ENCODE peak calls at places on chromosomes 3 and 15, in five cellular contexts. J, Z, U, A and Q are unnamed samples.

GRCh38 chr3:186108106-186108940 is 566 bp downstream of the ETV5 start:
- DNase-seq in J (peak), Z (peak), U (peak), A (peak), Q (peak)

GRCh38 chr3:187850256-187851010 is 105.2 kb upstream of the BCL6 start:
- DNase-seq in J (no peak), Z (no peak), U (no peak), A (peak), Q (no peak)

GRCh38 chr3:107283948-107284347 is 93.3 kb upstream of the CCDC54 start:
- DNase-seq in J (no peak), Z (no peak), U (no peak), A (no peak), Q (no peak)

GRCh38 chr3:38992117-38992779 is 59.5 kb downstream of the SCN11A start:
- DNase-seq in J (no peak), Z (no peak), U (no peak), A (no peak), Q (no peak)

GRCh38 chr3:99577160-99577559 is 61.2 kb upstream of the COL8A1 start:
- DNase-seq in J (no peak), Z (no peak), U (no peak), A (no peak), Q (no peak)

GRCh38 chr3:126927846-126928245 is 55.1 kb upstream of the PLXNA1 start:
- DNase-seq in J (no peak), Z (peak), U (no peak), A (no peak), Q (no peak)

GRCh38 chr3:114104414-114104813 is 47.9 kb downstream of the QTRT2 start:
- DNase-seq in J (no peak), Z (no peak), U (no peak), A (no peak), Q (no peak)

GRCh38 chr3:25689226-25689625 is 24.5 kb upstream of the TOP2B start:
- DNase-seq in J (no peak), Z (no peak), U (no peak), A (no peak), Q (no peak)

GRCh38 chr3:183253364-183253960 is 409 bp downstream of the B3GNT5 start:
- DNase-seq in J (peak), Z (peak), U (no peak), A (peak), Q (peak)

GRCh38 chr3:38157562-38157961 is 7.8 kb upstream of the OXSR1 start:
- DNase-seq in J (no peak), Z (no peak), U (no peak), A (no peak), Q (no peak)

GRCh38 chr3:111577798-111578685 is 17.1 kb downstream of the ZBED2 start:
- DNase-seq in J (no peak), Z (no peak), U (peak), A (no peak), Q (no peak)

GRCh38 chr3:167671878-167672427 is 18.2 kb upstream of the WDR49 start:
- DNase-seq in J (no peak), Z (no peak), U (no peak), A (no peak), Q (no peak)

GRCh38 chr3:51955893-51956770 is 951 bp downstream of the GPR62 start:
- DNase-seq in J (peak), Z (no peak), U (no peak), A (peak), Q (no peak)

GRCh38 chr15:90883971-90884718 is at the start of gene FES:
- DNase-seq in J (peak), Z (peak), U (no peak), A (peak), Q (no peak)

GRCh38 chr15:28944286-28944685 is 58.5 kb downstream of the APBA2 start:
- DNase-seq in J (no peak), Z (peak), U (no peak), A (peak), Q (no peak)

GRCh38 chr3:188605960-188606359 is 452.0 kb downstream of the LPP start:
- DNase-seq in J (no peak), Z (no peak), U (no peak), A (no peak), Q (no peak)

GRCh38 chr3:24598691-24599090 is 104.0 kb upstream of the THRB start:
- DNase-seq in J (no peak), Z (no peak), U (no peak), A (no peak), Q (no peak)

GRCh38 chr3:62246094-62246493 is 127.3 kb downstream of the FEZF2 start:
- DNase-seq in J (no peak), Z (no peak), U (no peak), A (no peak), Q (no peak)

GRCh38 chr3:40924559-40925058 is 274.7 kb upstream of the CTNNB1 start:
- DNase-seq in J (no peak), Z (no peak), U (no peak), A (no peak), Q (no peak)

GRCh38 chr3:40925228-40925627 is 274.1 kb upstream of the CTNNB1 start:
- DNase-seq in J (no peak), Z (no peak), U (no peak), A (no peak), Q (no peak)

GRCh38 chr3:40930772-40931171 is 268.5 kb upstream of the CTNNB1 start:
- DNase-seq in J (no peak), Z (no peak), U (no peak), A (no peak), Q (no peak)

DNA sequence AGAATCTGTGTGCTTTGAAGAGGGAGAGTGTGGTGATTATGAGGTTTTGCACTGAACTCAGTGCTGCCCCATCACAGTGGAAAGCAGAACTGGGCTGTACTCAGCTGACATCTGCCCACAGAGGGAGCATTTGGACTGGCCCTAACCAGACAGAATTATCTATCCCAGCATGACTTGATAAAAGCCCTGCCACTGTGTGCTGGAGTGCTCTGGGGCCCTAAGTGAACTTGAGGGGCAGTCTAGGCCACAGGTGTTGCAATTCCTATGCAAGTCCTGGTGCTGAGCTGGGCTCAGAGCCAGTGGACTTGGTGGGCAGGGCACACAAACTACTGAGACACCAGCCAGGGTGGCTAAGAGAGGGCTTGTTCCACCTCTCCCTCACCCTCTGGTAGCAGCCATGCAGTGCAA is 269.2 kb upstream of the CTNNB1 start:
- DNase-seq in J (no peak), Z (no peak), U (no peak), A (no peak), Q (no peak)
- TF ChIP-seq CTCF in J (no peak), Z (no peak), U (no peak), A (no peak), Q (peak)

DNA sequence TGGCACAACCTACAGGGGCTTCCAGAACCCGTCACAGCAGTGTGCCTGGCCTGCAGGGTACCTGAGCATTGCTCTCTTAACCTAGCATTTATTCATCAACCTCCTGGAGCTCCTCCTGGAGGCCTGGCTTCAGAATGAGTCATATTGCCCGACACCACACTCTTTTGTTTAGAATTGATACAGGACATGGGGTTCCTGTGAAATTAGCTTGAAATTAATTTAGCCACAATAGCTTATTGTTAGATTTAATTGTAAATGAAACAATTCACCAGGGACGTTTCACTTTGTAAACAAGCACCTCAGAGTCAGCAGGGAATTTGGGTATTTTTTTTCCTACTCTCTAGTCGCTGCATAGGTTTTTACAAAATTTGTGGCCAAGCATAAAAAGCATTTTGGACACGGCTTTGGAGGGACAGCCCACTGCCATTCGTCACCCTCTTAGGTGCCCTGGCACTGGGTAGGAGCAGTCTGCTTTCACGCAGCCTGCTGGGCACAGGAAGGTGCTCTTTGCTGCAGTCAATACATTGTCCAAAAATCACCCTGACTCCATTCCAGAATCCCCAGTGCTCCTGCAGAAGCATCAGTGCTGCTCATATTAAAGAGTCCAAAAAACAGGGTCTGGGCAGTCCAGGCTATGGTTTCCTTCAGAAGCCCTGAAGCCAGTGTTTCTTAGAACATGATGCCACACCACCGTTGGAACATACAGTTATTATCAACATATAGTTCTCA is 60.8 kb upstream of the MEF2A start:
- DNase-seq in J (no peak), Z (no peak), U (no peak), A (no peak), Q (peak)
- TF ChIP-seq CTCF in J (no peak), Z (no peak), U (no peak), A (no peak), Q (no peak)

GRCh38 chr15:96701876-96702275 is 371.4 kb downstream of the NR2F2 start:
- DNase-seq in J (no peak), Z (no peak), U (no peak), A (no peak), Q (no peak)
- TF ChIP-seq CTCF in J (no peak), Z (no peak), U (no peak), A (no peak), Q (no peak)

GRCh38 chr15:31365655-31366127 is 39.1 kb downstream of the KLF13 start:
- DNase-seq in J (peak), Z (peak), U (no peak), A (peak), Q (peak)
- TF ChIP-seq CTCF in J (peak), Z (no peak), U (no peak), A (no peak), Q (no peak)

DNA sequence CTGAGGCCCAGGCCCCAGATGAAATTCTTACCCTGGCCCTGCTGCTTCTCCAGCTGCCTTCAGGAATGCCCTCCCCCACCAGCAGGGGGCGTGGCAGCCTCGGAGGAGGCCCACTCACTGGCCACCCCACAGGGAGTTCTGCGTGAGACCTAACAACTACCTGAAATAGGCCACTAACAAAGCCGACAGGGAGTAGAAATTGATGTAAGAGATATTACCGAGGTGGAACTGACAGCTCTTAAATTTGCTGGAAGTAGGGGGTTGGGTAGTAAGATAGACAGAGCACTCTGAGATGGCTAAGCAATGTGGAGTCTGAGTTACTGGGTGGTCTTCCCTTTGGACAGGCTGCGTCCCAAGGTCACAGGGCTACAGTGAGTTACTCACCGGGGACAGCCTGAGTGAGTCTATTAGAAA is 240.8 kb downstream of the SHOX2 start:
- DNase-seq in J (peak), Z (no peak), U (peak), A (no peak), Q (no peak)
- TF ChIP-seq CTCF in J (peak), Z (no peak), U (peak), A (no peak), Q (peak)